ENCODE peak calls at places on chromosomes 5 and 9, in eight cellular contexts. L, F, I, B, R, N, C and W are unnamed samples.

GRCh38 chr5:60718186-60718892 is 18.4 kb upstream of the DEPDC1B start:
- DNase-seq in F (no peak), B (no peak), R (no peak), C (no peak), I (no peak), L (no peak), N (no peak), W (no peak)

GRCh38 chr9:137492464-137493162 is 33.5 kb upstream of the NSMF start:
- DNase-seq in L (no peak), N (peak), B (no peak), I (peak), C (peak), F (no peak), R (peak), W (no peak)

GRCh38 chr5:61701877-61702602 is 370.0 kb downstream of the ZSWIM6 start:
- DNase-seq in F (no peak), I (no peak), B (no peak), N (no peak), L (no peak), R (no peak), C (no peak), W (no peak)

GRCh38 chr9:135770203-135770535 is 68.2 kb downstream of the KCNT1 start:
- DNase-seq in I (no peak), C (no peak), F (no peak), R (no peak), N (no peak), L (no peak), B (no peak), W (no peak)

GRCh38 chr9:127654619-127655018 is 42.5 kb downstream of the STXBP1 start:
- DNase-seq in C (no peak), I (no peak), B (no peak), R (no peak), N (no peak), L (no peak), F (no peak), W (peak)

GRCh38 chr5:105350406-105351140 is 1788.0 kb upstream of the NUDT12 start:
- DNase-seq in C (no peak), R (no peak), L (no peak), B (no peak), F (no peak), N (no peak), I (no peak), W (no peak)

GRCh38 chr9:135077497-135078200 is 9.8 kb upstream of the OLFM1 start:
- DNase-seq in L (no peak), C (no peak), R (no peak), N (no peak), I (peak), B (no peak), F (no peak), W (no peak)

GRCh38 chr5:151757233-151758140 is 944 bp downstream of the ATOX1 start:
- DNase-seq in F (peak), B (no peak), I (no peak), L (no peak), R (peak), N (peak), C (peak), W (no peak)

GRCh38 chr5:126464016-126464415 is 40.8 kb downstream of the GRAMD2B start:
- DNase-seq in N (no peak), I (no peak), F (no peak), B (no peak), C (peak), L (no peak), R (no peak), W (no peak)

GRCh38 chr9:3285365-3286161 is 240.2 kb downstream of the RFX3 start:
- DNase-seq in L (peak), R (no peak), C (no peak), B (no peak), I (no peak), N (peak), F (no peak), W (peak)

GRCh38 chr9:76738402-76738801 is 25.8 kb upstream of the PCA3 start:
- DNase-seq in F (no peak), B (no peak), N (no peak), L (no peak), C (no peak), I (no peak), R (no peak), W (no peak)

GRCh38 chr9:114791736-114792135 is 14.1 kb downstream of the TNFSF15 start:
- DNase-seq in B (no peak), L (no peak), I (no peak), R (no peak), N (no peak), C (no peak), F (no peak), W (no peak)

GRCh38 chr5:156799171-156799570 is 50.9 kb upstream of the PPP1R2B start:
- DNase-seq in F (no peak), R (no peak), L (no peak), C (peak), B (no peak), N (no peak), I (no peak), W (no peak)

GRCh38 chr5:78972654-78973428 is 12.3 kb downstream of the ARSB start:
- DNase-seq in B (no peak), C (no peak), F (no peak), I (no peak), N (no peak), L (peak), R (no peak), W (peak)

GRCh38 chr5:111635151-111635945 is 121.6 kb downstream of the NREP start:
- DNase-seq in I (no peak), B (no peak), C (no peak), N (no peak), F (no peak), R (no peak), L (no peak), W (no peak)

GRCh38 chr5:146813748-146814147 is 64.8 kb downstream of the PPP2R2B start:
- DNase-seq in R (no peak), L (no peak), C (no peak), F (no peak), N (no peak), I (no peak), B (no peak), W (no peak)

GRCh38 chr5:150734579-150735384 is 24.0 kb downstream of the DCTN4 start:
- DNase-seq in N (no peak), F (no peak), L (no peak), B (peak), C (peak), R (peak), I (peak), W (no peak)

GRCh38 chr9:133202688-133203453 is 6.2 kb downstream of the OBP2B start:
- DNase-seq in I (peak), L (no peak), R (no peak), B (no peak), F (no peak), C (no peak), N (no peak), W (no peak)

GRCh38 chr5:59732301-59732700 is 161.2 kb downstream of the PDE4D start:
- DNase-seq in N (no peak), I (no peak), L (no peak), R (no peak), B (no peak), F (no peak), C (no peak), W (no peak)